ENCODE peak calls at places on chromosome 22, in four cellular contexts. H is uterus, B is stomach, N is A549. D is an unnamed sample.

GRCh38 chr22:37633082-37633692 is 6.3 kb upstream of the SH3BP1 start:
- DNase-seq in H (no peak), B (no peak), N (no peak), D (no peak)

GRCh38 chr22:21446128-21446826 is 20.9 kb upstream of the TMEM191C start:
- DNase-seq in H (peak; percentile 15), B (peak; percentile 18), N (no peak), D (peak; percentile 4)

GRCh38 chr22:21984793-21985192 is 2.2 kb upstream of the TOP3B start:
- DNase-seq in H (no peak), B (no peak), N (peak; percentile 58), D (no peak)

GRCh38 chr22:39646614-39647210 is 76.2 kb downstream of the CACNA1I start:
- DNase-seq in H (no peak), B (no peak), N (no peak), D (no peak)

GRCh38 chr22:30754971-30755759 is 60.5 kb downstream of the OSBP2 start:
- DNase-seq in H (peak; percentile 50), B (peak; percentile 62), N (peak; percentile 73), D (peak; percentile 51)

GRCh38 chr22:41048791-41049717 is 43.3 kb upstream of the EP300 start:
- DNase-seq in H (peak; percentile 75), B (peak; percentile 34), N (no peak), D (peak; percentile 38)

GRCh38 chr22:25488244-25489020 is 76.0 kb upstream of the GRK3 start:
- DNase-seq in H (peak; percentile 54), B (peak; percentile 86), N (peak; percentile 71), D (peak; percentile 88)

GRCh38 chr22:44493206-44493605 is 4.8 kb downstream of the RTL6 start:
- DNase-seq in H (no peak), B (no peak), N (no peak), D (no peak)

GRCh38 chr22:25380141-25380747 is 160.8 kb downstream of the CRYBB2 start:
- DNase-seq in H (no peak), B (no peak), N (no peak), D (no peak)

GRCh38 chr22:23696326-23696851 is 5.6 kb downstream of the RGL4 start:
- DNase-seq in H (no peak), B (peak; percentile 51), N (no peak), D (peak; percentile 54)

GRCh38 chr22:44928711-44929347 is 81.0 kb downstream of the PHF21B start:
- DNase-seq in H (no peak), B (no peak), N (no peak), D (no peak)

GRCh38 chr22:36758792-36759271 is 17.1 kb downstream of the IFT27 start:
- DNase-seq in H (no peak), B (no peak), N (no peak), D (no peak)

GRCh38 chr22:20319041-20319744 is 667 bp downstream of the DGCR6L start:
- DNase-seq in H (no peak), B (peak; percentile 24), N (no peak), D (peak; percentile 13)

GRCh38 chr22:22554324-22555284 is 4.5 kb downstream of the PRAME start:
- DNase-seq in H (no peak), B (no peak), N (no peak), D (no peak)

GRCh38 chr22:50530280-50530856 is 556 bp upstream of the TYMP start:
- DNase-seq in H (peak; percentile 74), B (peak; percentile 91), N (peak; percentile 89), D (peak; percentile 63)

GRCh38 chr22:38397189-38398097 is 57.6 kb downstream of the KCNJ4 start:
- DNase-seq in H (peak; percentile 41), B (no peak), N (peak; percentile 26), D (peak; percentile 46)

GRCh38 chr22:25098445-25099081 is 101.1 kb upstream of the CRYBB3 start:
- DNase-seq in H (no peak), B (no peak), N (no peak), D (no peak)

GRCh38 chr22:45673482-45674175 is 2.0 kb downstream of the ATXN10 start:
- DNase-seq in H (no peak), B (no peak), N (no peak), D (no peak)

GRCh38 chr22:20905415-20906386 is 11.5 kb upstream of the CRKL start:
- DNase-seq in H (no peak), B (no peak), N (no peak), D (no peak)

GRCh38 chr22:47176573-47177333 is 414.3 kb downstream of the TBC1D22A start:
- DNase-seq in H (no peak), B (no peak), N (no peak), D (no peak)

GRCh38 chr22:25452116-25452700 is 112.3 kb upstream of the GRK3 start:
- DNase-seq in H (no peak), B (no peak), N (no peak), D (no peak)

GRCh38 chr22:44561139-44561840 is 63.3 kb upstream of the RTL6 start:
- DNase-seq in H (no peak), B (no peak), N (no peak), D (no peak)

DNA sequence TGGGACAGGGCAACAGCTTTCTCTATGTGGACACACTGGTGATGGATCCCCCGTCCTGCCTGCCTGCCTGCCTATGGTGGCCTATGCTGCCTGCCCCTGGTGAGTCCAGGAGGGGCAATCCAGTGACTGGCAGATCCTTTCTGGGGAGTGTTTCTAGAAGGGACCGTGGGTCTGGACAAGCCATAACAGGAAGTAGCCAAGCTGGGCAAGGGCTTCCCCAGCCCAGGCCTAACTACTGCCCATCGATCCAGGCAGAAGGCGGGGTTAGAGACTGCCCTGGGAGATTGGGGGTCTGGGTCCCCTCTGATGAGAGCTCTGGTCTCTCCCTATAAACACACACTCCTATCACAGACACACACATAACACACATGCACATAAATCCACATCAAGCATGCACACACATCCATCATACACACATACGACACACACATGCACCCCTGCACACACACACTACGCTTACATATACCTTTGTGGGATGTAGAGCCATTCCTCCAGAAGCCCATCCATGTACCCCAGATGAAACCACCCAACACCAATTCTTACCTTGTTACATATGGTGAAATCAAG is 996 bp upstream of the EMID1 start:
- DNase-seq in H (no peak), B (no peak), N (no peak), D (no peak)
- H3K27ac ChIP-seq in H (no peak overlapping the region), B (peak overlapping the region; percentile 24), N (no peak overlapping the region), D (no peak overlapping the region)

GRCh38 chr22:19290400-19291217 is 910 bp downstream of the CLTCL1 start:
- DNase-seq in H (no peak), B (no peak), N (no peak), D (no peak)
- TF ChIP-seq POLR2A in H (no peak), B (no peak), N (no peak), D (no peak)

DNA sequence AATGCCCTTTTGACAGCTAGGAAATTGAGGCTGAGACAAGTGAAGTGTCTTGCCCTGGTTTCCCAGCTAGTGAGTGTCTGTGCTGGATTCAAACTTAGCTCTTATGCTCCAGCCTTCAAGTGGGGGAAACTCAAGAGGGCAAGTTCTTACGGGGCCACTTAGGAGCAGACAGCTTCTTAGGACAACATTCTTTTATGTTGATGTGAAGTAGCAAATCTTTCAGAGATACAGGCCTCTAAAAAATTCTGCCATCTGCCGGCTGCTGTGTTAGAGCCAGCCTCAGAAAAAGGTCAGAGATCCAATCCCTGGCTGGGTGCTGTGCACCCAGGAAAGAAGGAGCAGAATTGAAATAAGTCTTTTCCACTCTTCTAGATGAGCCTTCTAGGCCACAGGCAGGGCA is 26.6 kb downstream of the TIMP3 start:
- DNase-seq in H (no peak), B (no peak), N (no peak), D (no peak)
- TF ChIP-seq CTCF in H (no peak), B (no peak), N (no peak), D (no peak)

GRCh38 chr22:42937164-42937854 is 77.6 kb downstream of the PACSIN2 start:
- DNase-seq in H (peak; percentile 40), B (peak; percentile 74), N (peak; percentile 71), D (peak; percentile 59)
- H3K27ac ChIP-seq in H (peak overlapping the region; percentile 90), B (peak overlapping the region; percentile 96), N (peak overlapping the region; percentile 84), D (peak overlapping the region; percentile 89)

GRCh38 chr22:48398181-48398905 is 1429.3 kb downstream of the BRD1 start:
- DNase-seq in H (no peak), B (no peak), N (no peak), D (no peak)

GRCh38 chr22:48396091-48396784 is 1431.4 kb downstream of the BRD1 start:
- DNase-seq in H (no peak), B (no peak), N (no peak), D (no peak)

GRCh38 chr22:48394787-48395620 is 1432.7 kb downstream of the BRD1 start:
- DNase-seq in H (no peak), B (no peak), N (no peak), D (no peak)

GRCh38 chr22:48397531-48398180 is 1430.0 kb downstream of the BRD1 start:
- DNase-seq in H (no peak), B (no peak), N (no peak), D (no peak)

GRCh38 chr22:48396785-48397530 is 1430.7 kb downstream of the BRD1 start:
- DNase-seq in H (no peak), B (no peak), N (no peak), D (no peak)
- TF ChIP-seq POLR2A in H (no peak), B (no peak), N (no peak), D (no peak)

DNA sequence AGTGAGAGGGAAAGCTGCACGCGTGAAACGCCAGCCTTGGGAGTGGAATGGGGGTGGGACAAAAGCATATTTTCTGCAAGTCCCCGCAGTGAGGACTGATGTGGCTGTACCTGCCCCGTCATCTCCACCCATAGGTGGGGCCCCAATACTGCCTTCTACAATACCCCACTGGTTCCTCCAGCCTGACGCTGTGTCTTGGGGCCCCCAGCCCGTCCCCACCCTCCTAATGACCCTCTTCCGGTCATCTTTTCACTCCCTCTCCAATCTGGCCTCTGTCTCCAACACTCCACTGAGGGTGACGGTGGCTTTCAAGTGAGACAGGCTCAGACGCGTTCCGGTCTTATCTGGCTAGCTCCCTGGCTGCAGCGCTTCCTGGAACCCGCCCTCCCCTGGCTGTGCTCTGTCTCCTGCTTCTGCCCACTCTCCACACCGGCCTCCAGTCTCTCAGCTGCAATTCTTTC is 104.2 kb downstream of the MICAL3 start:
- DNase-seq in H (peak; percentile 34), B (peak; percentile 57), N (no peak), D (no peak)
- TF ChIP-seq CTCF in H (no peak), B (no peak), N (no peak), D (no peak)

D was measured in body of pancreas.